ENCODE peak calls at places on chromosomes 11 and 22, in six cellular contexts. I is kidney, P is stomach, S is tibial nerve, N is upper lobe of left lung, Z is cardiac muscle cell. B is an unnamed sample. For H3K4me1, the result is how much of the 10 kb centered on the place peaks cover.

GRCh38 chr22:47623056-47623739 is 860.7 kb downstream of the TBC1D22A start:
- DNase-seq in Z (no peak), I (no peak), P (no peak), N (no peak), S (no peak), B (no peak)

GRCh38 chr11:113730887-113731726 is 25.0 kb upstream of the TMPRSS5 start:
- DNase-seq in P (peak), N (no peak), S (no peak), Z (peak), I (no peak), B (peak)

GRCh38 chr11:68159161-68159560 is 38.0 kb upstream of the CHKA start:
- DNase-seq in P (no peak), Z (no peak), N (no peak), S (no peak), I (no peak), B (no peak)

GRCh38 chr11:8699903-8700302 is 17.3 kb downstream of the RPL27A start:
- DNase-seq in N (no peak), P (no peak), S (peak), I (no peak), Z (no peak), B (no peak)

GRCh38 chr11:60946601-60947265 is 5.2 kb downstream of the SLC15A3 start:
- DNase-seq in N (peak), I (no peak), P (no peak), S (no peak), Z (no peak), B (no peak)

GRCh38 chr22:37623075-37624016 is 14.7 kb downstream of the GGA1 start:
- DNase-seq in S (no peak), P (peak), Z (peak), I (no peak), N (no peak), B (peak)

GRCh38 chr11:123055132-123055924 is 6.6 kb downstream of the HSPA8 start:
- DNase-seq in N (no peak), P (no peak), S (no peak), Z (no peak), I (no peak), B (no peak)

GRCh38 chr11:68031136-68031459 is 617 bp downstream of the NDUFS8 start:
- DNase-seq in S (no peak), N (no peak), I (no peak), Z (no peak), P (no peak), B (no peak)

GRCh38 chr11:64850979-64851567 is 6.6 kb upstream of the CDC42BPG start:
- DNase-seq in P (peak), N (no peak), S (no peak), I (peak), Z (no peak), B (peak)

GRCh38 chr22:20922141-20922751 is 5.0 kb downstream of the CRKL start:
- DNase-seq in N (no peak), S (no peak), Z (no peak), I (no peak), P (no peak), B (no peak)

GRCh38 chr11:134382830-134383229 is 29.2 kb downstream of the B3GAT1 start:
- DNase-seq in P (no peak), N (peak), Z (no peak), S (no peak), I (no peak), B (no peak)

GRCh38 chr22:49632199-49633009 is 195.3 kb downstream of the BRD1 start:
- DNase-seq in Z (peak), P (peak), S (no peak), N (peak), I (peak), B (peak)

GRCh38 chr11:69201048-69201365 is 45.3 kb downstream of the SMIM38 start:
- DNase-seq in S (no peak), P (no peak), I (no peak), Z (no peak), N (no peak), B (peak)

GRCh38 chr11:86182976-86183584 is 61.5 kb upstream of the EED start:
- DNase-seq in I (no peak), S (no peak), N (no peak), P (peak), Z (no peak), B (no peak)

GRCh38 chr11:79564288-79564925 is 123.6 kb upstream of the TENM4 start:
- DNase-seq in N (peak), Z (no peak), P (no peak), I (no peak), S (no peak), B (no peak)

GRCh38 chr22:24969588-24970301 is 17.2 kb downstream of the KIAA1671 start:
- DNase-seq in Z (peak), I (no peak), S (peak), N (no peak), P (no peak), B (no peak)

GRCh38 chr11:64769283-64769682 is 9.1 kb downstream of the SF1 start:
- DNase-seq in Z (no peak), I (no peak), P (no peak), N (no peak), S (no peak), B (no peak)

GRCh38 chr11:126024143-126024542 is 38.5 kb downstream of the CDON start:
- DNase-seq in Z (no peak), I (no peak), N (no peak), S (no peak), P (no peak), B (no peak)

GRCh38 chr22:47835726-47836125 is 1073.3 kb downstream of the TBC1D22A start:
- DNase-seq in N (no peak), P (no peak), I (no peak), S (no peak), Z (no peak), B (no peak)

GRCh38 chr11:69409812-69410645 is 71.4 kb upstream of the LINC01488 start:
- DNase-seq in I (peak), P (no peak), S (no peak), N (no peak), Z (no peak), B (no peak)

GRCh38 chr11:134519390-134519750 is 107.3 kb upstream of the B3GAT1 start:
- DNase-seq in I (peak), Z (no peak), N (no peak), S (no peak), P (no peak), B (no peak)

DNA sequence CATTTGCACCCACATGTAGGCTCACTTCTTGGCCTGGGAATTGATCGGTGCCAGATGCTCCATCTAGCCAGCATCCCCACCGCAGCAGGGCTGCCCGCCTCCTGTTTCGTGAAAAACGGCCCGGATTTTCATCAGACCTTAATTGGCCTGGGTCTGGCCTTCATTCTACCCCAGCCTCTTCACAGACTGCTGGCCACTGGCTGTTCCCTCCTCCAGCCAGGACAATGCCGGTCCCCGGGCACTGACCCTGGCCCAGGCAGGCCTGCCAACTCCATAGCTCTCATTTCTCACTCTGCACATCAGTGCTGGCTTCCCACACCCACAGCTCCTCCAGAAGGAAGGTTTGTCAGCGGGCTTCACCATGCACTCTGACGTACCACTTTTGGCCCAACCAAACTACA is 27.9 kb downstream of the TIMP3 start:
- DNase-seq in P (no peak), Z (no peak), N (peak), S (no peak), I (no peak), B (no peak)
- H3K4me1 ChIP-seq in P (half or more), Z (half or more), N (half or more), S (under half), I (under half), B (under half)

GRCh38 chr11:9733212-9733611 is 69.3 kb downstream of the SWAP70 start:
- DNase-seq in I (no peak), P (no peak), Z (no peak), N (no peak), S (no peak), B (no peak)

GRCh38 chr11:9735236-9735635 is 71.4 kb downstream of the SWAP70 start:
- DNase-seq in Z (no peak), P (no peak), S (no peak), I (no peak), N (no peak), B (no peak)

GRCh38 chr11:9732453-9732852 is 68.6 kb downstream of the SWAP70 start:
- DNase-seq in I (no peak), Z (no peak), S (no peak), P (no peak), N (peak), B (no peak)

GRCh38 chr11:9728058-9728457 is 64.2 kb downstream of the SWAP70 start:
- DNase-seq in N (no peak), S (no peak), I (no peak), Z (no peak), P (no peak), B (no peak)

DNA sequence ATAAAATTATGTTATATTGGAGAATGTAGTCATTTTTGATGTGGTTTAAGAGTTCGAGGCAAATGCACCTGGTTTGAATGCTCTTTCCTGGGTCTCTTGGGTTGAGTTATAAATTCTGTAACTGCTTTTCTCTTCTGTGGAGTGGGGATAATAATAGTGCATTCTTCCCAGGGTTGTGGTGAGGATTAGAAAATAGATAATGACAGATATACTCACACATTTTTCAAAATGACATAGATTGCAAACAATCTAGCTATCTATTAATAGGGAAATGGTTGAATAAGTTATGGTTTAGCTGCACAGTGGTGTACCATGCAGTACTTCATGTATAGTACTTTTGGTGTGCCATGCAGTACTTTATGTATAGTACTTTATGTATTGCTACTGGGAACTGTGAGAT is 67.4 kb downstream of the SWAP70 start:
- DNase-seq in N (no peak), S (no peak), Z (no peak), I (no peak), P (no peak), B (no peak)
- H3K4me3 ChIP-seq in N (no peak), S (no peak), Z (no peak), I (no peak), P (no peak), B (no peak)

GRCh38 chr11:5476184-5476819 is 12.2 kb upstream of the OR52D1 start:
- DNase-seq in S (no peak), N (no peak), Z (peak), P (peak), I (no peak), B (no peak)
- TF ChIP-seq CTCF in S (peak), N (peak), Z (peak), P (peak), I (peak), B (peak)

GRCh38 chr22:43118953-43119458 is 8.5 kb downstream of the BIK start:
- DNase-seq in S (no peak), N (no peak), P (no peak), Z (peak), I (no peak), B (no peak)
- H3K4me1 ChIP-seq in S (under half), N (under half), P (half or more), Z (under half), I (under half), B (under half)

GRCh38 chr11:35083181-35084061 is 55.5 kb upstream of the CD44 start:
- DNase-seq in I (no peak), S (peak), Z (no peak), P (peak), N (no peak), B (no peak)
- H3K4me3 ChIP-seq in I (no peak), S (no peak), Z (no peak), P (no peak), N (no peak), B (no peak)

DNA sequence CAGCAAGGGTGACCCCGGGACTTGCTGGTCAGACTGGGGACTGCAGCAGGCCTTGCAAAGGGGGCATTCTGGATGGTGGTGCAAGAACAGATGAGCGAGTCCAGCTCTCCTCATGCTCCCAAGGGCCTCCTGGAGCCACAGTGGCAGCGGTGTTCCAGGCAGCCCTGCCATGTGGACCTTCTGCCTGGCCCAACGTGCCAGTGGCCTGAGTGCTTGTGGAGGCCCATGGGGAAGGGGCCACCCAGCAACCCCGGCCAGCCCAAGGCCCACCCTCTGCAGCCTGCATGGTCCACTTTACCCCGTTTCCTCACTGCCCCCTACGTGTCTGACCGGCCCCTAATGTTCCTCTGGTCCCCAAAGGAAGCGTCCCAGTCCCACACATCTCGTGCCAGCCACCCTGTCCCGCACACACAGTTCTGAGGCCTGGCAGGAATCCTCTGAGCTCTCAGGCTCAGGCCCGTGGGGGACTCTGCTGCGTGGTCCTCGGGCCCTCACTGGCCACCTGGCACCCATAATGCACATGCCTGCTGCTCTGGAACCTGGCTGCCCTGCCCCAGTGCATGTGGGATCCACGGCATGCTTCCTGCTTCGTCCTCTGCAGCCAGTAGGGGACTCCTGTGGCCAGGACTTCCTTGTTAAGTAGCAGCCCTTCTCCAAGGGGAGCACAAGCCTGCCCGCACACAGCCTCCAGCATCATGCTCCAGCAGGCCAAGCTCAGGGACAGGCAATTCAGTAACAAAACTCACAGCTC is 85.5 kb downstream of the DGCR2 start:
- DNase-seq in Z (no peak), N (peak), P (no peak), I (peak), S (no peak), B (peak)
- TF ChIP-seq CTCF in Z (peak), N (no peak), P (no peak), I (no peak), S (no peak), B (peak)

B was measured in Caco-2.